ENCODE peak calls at places on chromosomes 11 and 22, in five cellular contexts. S is HCT116, R is K562, P is stomach, E is upper lobe of left lung. U is an unnamed sample.

GRCh38 chr11:121575250-121575962 is 122.6 kb upstream of the SORL1-AS1 start:
- DNase-seq in R (no peak), S (no peak), P (peak), E (peak), U (no peak)

GRCh38 chr22:21569459-21570161 is 2.1 kb downstream of the UBE2L3 start:
- DNase-seq in S (no peak), E (no peak), P (no peak), R (no peak), U (no peak)

GRCh38 chr11:35288311-35288710 is 131.0 kb downstream of the SLC1A2 start:
- DNase-seq in R (no peak), S (no peak), P (no peak), E (no peak), U (no peak)

GRCh38 chr11:19577849-19578619 is 134.6 kb upstream of the NAV2 start:
- DNase-seq in S (no peak), P (no peak), R (no peak), E (no peak), U (no peak)

GRCh38 chr22:35766654-35767580 is 49.2 kb downstream of the APOL5 start:
- DNase-seq in P (no peak), E (no peak), R (no peak), S (no peak), U (no peak)

GRCh38 chr11:70191495-70192140 is 11.5 kb upstream of the FADD start:
- DNase-seq in S (peak), E (peak), R (peak), P (peak), U (peak)

GRCh38 chr22:26669060-26669481 is 11.7 kb downstream of the MIAT start:
- DNase-seq in P (no peak), S (peak), R (peak), E (no peak), U (no peak)

GRCh38 chr11:73240190-73240781 is 22.2 kb downstream of the P2RY2 start:
- DNase-seq in E (peak), P (no peak), R (no peak), S (no peak), U (no peak)

GRCh38 chr11:19777032-19777341 is 64.3 kb downstream of the NAV2 start:
- DNase-seq in S (no peak), P (peak), R (no peak), E (peak), U (peak)

GRCh38 chr22:43126506-43127165 is 16.1 kb downstream of the BIK start:
- DNase-seq in P (peak), E (no peak), S (peak), R (peak), U (no peak)

GRCh38 chr11:78492973-78493372 is 75.4 kb upstream of the GAB2 start:
- DNase-seq in P (no peak), E (no peak), R (no peak), S (no peak), U (no peak)

GRCh38 chr11:95821640-95822039 is 31.3 kb downstream of the CEP57 start:
- DNase-seq in E (no peak), P (no peak), R (no peak), S (no peak), U (no peak)

DNA sequence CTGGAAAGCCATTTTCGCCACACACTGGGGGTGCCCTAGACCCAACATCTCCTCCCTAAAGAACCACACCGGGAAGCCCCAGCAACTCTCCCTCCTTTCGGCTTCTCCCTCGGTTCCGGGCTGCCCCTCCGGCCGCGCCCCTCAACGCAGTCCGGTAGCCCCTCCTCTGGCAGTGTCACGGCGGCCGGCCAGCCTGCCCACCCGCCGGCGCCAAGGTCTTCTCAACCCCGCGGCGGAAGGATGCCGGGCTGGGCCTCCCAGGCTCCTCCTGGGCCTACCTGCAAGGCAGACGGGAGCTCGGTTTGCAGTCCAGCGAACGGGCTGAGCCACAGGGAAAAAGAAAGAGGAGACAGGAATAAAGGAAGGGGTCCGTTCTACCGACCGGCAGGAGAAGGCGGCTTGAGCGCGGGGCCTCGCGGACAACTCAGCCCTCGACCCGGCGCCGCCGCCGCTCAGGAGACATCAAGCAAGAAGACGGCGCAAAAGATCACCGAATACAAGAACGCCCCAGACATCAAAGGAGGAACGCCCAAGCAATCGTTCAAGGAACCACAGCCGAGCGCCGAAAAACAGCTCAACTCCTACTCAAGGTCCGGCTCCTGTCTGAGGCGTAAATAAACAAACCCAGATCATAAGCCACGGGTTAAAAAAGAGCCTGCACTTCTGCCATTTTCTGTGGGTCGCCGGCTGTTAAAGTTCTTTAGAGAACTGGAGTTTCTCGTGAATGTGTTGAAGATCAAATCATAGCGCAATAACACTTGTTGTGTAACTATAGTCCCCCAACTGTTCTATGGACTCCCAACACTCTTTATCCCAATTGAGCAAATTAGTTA is at the start of gene AMBRA1:
- DNase-seq in R (peak), S (peak), P (peak), E (peak), U (peak)
- TF ChIP-seq POLR2A in R (peak), S (peak), P (no peak), E (peak), U (peak)

DNA sequence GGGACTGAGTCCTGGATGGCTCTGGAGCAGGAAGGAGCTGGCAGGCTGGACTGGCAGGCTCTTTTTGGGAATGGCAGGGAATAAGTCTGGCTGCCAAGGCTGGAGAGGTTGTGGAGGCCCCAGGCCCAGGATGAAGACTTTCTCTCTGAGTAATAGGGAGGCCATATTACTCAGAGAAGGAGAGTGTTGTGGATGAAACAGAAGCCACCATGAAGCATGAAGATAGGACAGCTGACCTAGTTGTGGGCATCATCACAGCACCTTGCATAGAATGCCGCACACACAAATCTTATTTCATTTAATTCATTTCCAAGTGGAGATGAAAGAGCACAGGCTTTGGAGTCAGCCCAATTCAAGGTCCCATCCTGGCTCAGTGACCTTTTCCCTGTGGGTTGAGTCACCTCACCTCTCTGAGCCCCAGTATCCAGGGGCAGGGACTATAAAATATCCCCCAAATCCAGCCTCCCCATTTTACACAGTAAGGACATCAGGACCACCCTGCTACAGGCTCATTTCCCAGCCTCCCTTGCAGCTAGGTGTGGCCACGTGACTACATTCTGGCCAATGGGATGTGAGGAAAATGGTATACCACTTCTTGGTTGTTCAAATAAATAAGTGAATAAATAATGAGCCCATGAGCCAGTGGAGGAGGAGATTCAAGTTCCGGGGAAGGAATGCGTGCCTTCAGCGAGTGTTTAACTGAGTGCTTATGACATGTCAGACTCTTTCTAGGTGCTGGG is 9.4 kb downstream of the CYTH4 start:
- DNase-seq in R (peak), S (no peak), E (no peak), P (no peak), U (no peak)
- TF ChIP-seq POLR2AphosphoS5 in R (no peak), S (no peak), E (no peak), P (no peak), U (no peak)

DNA sequence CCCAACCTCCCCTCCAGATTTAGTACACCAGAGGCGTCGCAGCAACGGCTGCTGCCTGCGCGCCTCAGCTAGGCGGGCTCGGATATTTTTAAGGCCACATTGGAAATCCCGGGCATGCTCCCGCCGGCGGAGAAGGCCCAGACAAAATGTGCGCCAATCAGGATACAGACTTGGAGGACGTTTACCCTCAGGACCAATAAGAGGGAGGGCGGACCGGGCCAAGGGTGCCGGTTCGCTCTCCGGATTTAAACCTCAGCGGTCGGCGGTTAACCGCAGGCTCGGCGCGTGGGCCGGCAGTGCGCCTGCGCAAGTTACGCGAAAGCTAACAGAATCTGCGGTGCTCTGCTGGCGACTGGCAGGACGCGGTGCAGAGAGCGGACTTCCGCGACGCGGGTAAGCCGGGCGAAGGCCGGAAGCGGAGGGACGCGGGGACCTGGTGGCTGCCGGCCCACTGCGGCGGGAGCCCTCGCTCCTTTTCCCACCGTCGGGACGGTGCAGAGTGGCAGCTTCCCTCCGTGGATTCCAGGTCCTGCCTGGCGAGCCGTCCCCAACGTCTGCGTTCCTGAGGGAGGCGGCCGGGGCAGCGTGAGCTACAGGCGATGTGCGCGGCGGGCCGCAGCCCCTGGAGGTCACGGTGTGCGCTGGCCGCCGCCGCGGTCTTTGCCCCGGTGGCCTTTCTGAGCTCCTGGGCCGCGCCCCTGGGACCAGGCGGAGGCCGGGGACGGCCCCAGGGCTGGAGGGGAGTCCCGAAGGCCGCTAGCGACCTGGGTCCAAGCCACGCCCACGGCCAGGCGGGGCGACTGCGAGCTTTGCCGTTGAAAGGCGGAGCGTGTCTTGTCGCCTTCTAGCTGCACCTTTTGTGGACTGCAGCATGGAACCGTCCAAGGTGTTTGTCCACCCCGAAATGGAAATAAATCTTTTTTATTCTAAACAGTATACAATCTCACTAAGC is at the start of gene HYLS1:
- DNase-seq in S (peak), P (peak), R (peak), E (peak), U (peak)
- TF ChIP-seq POLR2A in S (peak), P (no peak), R (peak), E (peak), U (peak)

GRCh38 chr11:12064954-12065280 is 45.5 kb upstream of the MICAL2 start:
- DNase-seq in R (no peak), P (no peak), E (no peak), S (no peak), U (no peak)

GRCh38 chr11:12064136-12064953 is 46.0 kb upstream of the MICAL2 start:
- DNase-seq in S (no peak), P (no peak), R (no peak), E (no peak), U (no peak)

GRCh38 chr11:12069053-12069676 is 41.2 kb upstream of the MICAL2 start:
- DNase-seq in P (no peak), S (no peak), E (no peak), R (peak), U (no peak)

GRCh38 chr11:12066056-12066798 is 44.2 kb upstream of the MICAL2 start:
- DNase-seq in E (peak), P (no peak), R (no peak), S (peak), U (no peak)

DNA sequence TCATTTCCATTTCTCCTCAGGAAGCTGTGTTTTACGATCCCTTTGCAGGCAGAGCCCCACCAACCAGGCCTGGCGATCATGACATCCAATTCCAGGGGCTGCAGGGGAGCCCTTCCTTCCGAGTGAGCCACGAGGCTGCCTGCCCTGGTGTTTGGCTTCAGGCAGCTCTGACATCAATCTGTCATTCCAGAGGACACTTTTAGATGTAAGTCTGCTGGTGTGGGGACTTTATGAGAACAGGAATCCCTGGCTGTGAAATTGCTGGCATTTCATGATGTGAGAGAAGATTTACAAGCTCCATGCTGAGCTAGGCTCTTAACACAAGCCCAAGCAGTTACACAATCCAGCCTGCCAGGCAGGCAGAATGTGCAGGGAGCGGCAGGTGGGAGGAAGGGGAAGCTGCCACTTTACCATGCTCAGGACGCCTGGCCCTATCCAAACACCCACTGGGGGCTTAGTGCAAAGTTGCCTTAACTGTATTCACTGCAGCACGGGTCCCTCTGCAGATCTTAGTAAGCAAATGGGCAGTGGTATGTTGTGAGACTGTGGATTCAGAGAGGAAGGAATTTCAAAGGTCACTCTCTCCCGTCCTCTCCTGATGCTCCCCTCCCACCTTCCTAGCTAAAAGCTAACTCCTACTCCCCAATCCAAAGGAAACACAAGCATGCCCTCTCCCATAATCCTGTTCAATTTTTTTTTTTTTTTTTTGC is 43.4 kb upstream of the MICAL2 start:
- DNase-seq in P (no peak), E (peak), R (no peak), S (no peak), U (no peak)
- TF ChIP-seq POLR2AphosphoS5 in P (no peak), E (peak), R (no peak), S (no peak), U (no peak)

DNA sequence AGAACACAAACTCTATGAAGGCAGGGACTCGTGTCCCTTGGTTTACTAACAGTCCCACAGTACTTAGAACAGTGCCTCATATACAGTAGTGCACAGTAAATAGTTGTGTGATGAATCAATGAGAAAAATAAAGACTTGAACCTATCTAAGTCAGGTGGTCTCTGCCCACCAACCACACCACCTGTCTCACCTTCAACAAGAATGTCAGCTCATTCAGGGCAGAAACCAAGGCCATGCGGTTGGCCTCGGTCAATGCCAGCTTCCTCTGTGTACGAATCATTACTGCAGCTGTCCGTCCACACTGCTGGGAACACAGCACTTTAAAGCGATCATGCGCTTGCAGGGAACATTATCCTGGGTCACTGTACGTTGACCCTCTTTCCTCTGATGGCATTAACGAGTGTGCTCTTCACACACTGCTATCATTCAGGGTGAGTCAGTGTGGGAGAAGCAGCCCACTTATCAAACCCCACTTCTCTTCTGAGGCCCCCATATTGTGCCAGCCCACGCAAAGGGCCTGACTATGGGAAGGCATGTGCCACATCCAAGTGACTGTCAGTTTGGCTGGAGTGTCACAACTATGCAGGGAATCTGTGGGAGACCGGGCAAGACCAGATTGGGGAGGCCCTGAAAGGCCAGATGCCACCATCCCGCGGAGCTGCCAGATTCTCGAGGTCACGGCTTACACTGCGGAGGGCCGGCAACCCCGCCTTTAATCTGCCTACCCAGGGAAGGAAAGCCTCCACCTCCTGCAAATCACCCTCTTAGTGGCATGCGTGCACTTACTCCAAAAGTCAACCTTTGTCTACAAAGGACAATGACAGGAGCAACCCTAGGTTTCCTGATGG is 36.1 kb downstream of the LARGE1 start:
- DNase-seq in S (no peak), R (no peak), P (no peak), E (no peak), U (no peak)
- TF ChIP-seq POLR2A in S (no peak), R (no peak), P (no peak), E (no peak), U (no peak)

GRCh38 chr11:27212248-27212780 is 150.7 kb downstream of the CCDC34 start:
- DNase-seq in R (no peak), S (no peak), P (no peak), E (no peak), U (no peak)

GRCh38 chr11:27215471-27216267 is 147.3 kb downstream of the CCDC34 start:
- DNase-seq in S (no peak), E (peak), P (peak), R (no peak), U (no peak)

GRCh38 chr11:27214713-27215112 is 148.3 kb downstream of the CCDC34 start:
- DNase-seq in E (no peak), S (no peak), R (no peak), P (no peak), U (no peak)

GRCh38 chr11:27211370-27212127 is 151.5 kb downstream of the CCDC34 start:
- DNase-seq in P (no peak), S (peak), R (peak), E (no peak), U (no peak)

GRCh38 chr11:27213232-27213660 is 149.8 kb downstream of the CCDC34 start:
- DNase-seq in R (no peak), E (no peak), P (no peak), S (no peak), U (no peak)
- TF ChIP-seq POLR2AphosphoS5 in R (no peak), E (no peak), P (peak), S (no peak), U (no peak)

GRCh38 chr11:65454696-65455456 is 32.3 kb downstream of the NEAT1 start:
- DNase-seq in P (peak), R (peak), S (peak), E (peak), U (peak)
- TF ChIP-seq POLR2A in P (no peak), R (peak), S (peak), E (peak), U (peak)

DNA sequence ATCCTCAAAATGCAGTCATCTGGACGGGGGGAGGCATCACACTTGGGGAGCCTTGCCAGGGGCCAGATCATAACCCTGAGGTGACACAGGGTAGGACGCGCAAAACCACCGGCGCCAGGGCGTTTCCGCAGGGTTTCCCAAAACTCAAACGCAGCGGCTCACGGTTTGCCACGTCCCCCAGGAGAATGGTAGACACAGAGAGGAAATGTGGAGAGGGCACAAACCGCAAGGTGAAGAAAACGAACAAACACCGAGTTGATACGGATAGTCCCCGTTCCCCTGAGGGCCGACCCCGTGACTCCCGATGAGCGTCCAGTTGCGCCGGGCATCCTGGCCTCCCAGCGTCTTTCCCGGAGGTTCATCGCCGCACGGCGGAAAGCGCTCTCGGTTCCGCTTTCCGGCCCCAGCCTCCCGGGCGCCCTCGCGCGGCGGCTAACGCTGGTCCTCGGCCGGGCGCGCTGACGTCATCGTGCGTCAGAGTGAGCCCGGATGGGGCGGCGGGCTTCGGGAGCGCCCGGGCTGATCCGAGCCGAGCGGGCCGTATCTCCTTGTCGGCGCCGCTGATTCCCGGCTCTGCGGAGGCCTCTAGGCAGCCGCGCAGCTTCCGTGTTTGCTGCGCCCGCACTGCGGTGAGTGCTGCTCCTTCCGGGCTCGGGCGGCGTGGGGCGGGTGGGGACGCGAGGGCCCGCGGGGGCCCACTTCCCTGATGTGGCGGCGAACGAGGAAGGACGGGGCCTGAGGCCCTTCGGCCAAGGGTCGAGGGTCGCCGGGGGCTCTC is at the start of gene BIRC2:
- DNase-seq in R (peak), P (peak), S (peak), E (peak), U (peak)
- TF ChIP-seq POLR2AphosphoS5 in R (peak), P (peak), S (peak), E (peak), U (peak)

U was measured in GM12891.